ENCODE peak calls at places on chromosomes 13 and 19, in four cellular contexts. H, A, C and J are unnamed samples.

GRCh38 chr13:97434417-97435296 is 688 bp downstream of the RAP2A start:
- DNase-seq in H (no peak), A (peak), C (peak), J (peak)

GRCh38 chr13:89968468-89968867 is 1379.0 kb upstream of the MIR17HG start:
- DNase-seq in H (no peak), A (no peak), C (no peak), J (no peak)

GRCh38 chr13:72221276-72221962 is 354.4 kb upstream of the DACH1 start:
- DNase-seq in H (no peak), A (peak), C (peak), J (no peak)

GRCh38 chr19:50266041-50266440 is 62.6 kb downstream of the MYH14 start:
- DNase-seq in H (no peak), A (no peak), C (no peak), J (no peak)

GRCh38 chr13:106274551-106275208 is 260.8 kb downstream of the EFNB2 start:
- DNase-seq in H (no peak), A (no peak), C (no peak), J (no peak)

GRCh38 chr19:52778811-52779210 is 7.8 kb downstream of the ZNF600 start:
- DNase-seq in H (no peak), A (no peak), C (peak), J (no peak)

GRCh38 chr13:95480131-95480545 is 72.4 kb upstream of the CLDN10 start:
- DNase-seq in H (no peak), A (no peak), C (no peak), J (peak)

GRCh38 chr13:24050292-24050711 is 110.2 kb upstream of the SPATA13 start:
- DNase-seq in H (no peak), A (no peak), C (peak), J (peak)

GRCh38 chr19:27689734-27690241 is 1523.2 kb downstream of the UQCRFS1 start:
- DNase-seq in H (no peak), A (no peak), C (no peak), J (no peak)

GRCh38 chr13:102930566-102930965 is 84.7 kb downstream of the ERCC5 start:
- DNase-seq in H (no peak), A (no peak), C (no peak), J (no peak)

GRCh38 chr19:14118165-14119051 is 846 bp upstream of the PRKACA start:
- DNase-seq in H (no peak), A (no peak), C (peak), J (peak)

GRCh38 chr13:36778083-36778671 is 40.8 kb upstream of the RFXAP start:
- DNase-seq in H (peak), A (no peak), C (peak), J (no peak)

GRCh38 chr19:31905980-31906948 is 439.1 kb upstream of the ZNF507 start:
- DNase-seq in H (no peak), A (no peak), C (no peak), J (no peak)

GRCh38 chr19:33193864-33194362 is at the start of gene LRP3:
- DNase-seq in H (no peak), A (no peak), C (peak), J (peak)

GRCh38 chr19:46022061-46022430 is 807 bp downstream of the PGLYRP1 start:
- DNase-seq in H (no peak), A (no peak), C (no peak), J (no peak)

GRCh38 chr13:33186851-33187250 is 98.7 kb downstream of the STARD13 start:
- DNase-seq in H (peak), A (no peak), C (peak), J (no peak)